ENCODE peak calls at places on chromosomes 7 and 10, in nine cellular contexts. X is H4; D is activated CD8-positive, alpha-beta memory T cell treated with anti-CD3 and anti-CD28 coated beads for 1 hour; B is GM06990; I is RKO; T is T-helper 2 cell; O is fibroblast of the aortic adventitia; G is OCI-M1; Y is HCT116. F is an unnamed sample.

GRCh38 chr7:100066953-100067352 is 14.6 kb downstream of the ZNF3 start:
- DNase-seq in X (no peak), D (no peak), B (no peak), I (no peak), T (no peak), O (no peak), G (no peak), Y (no peak), F (no peak)

GRCh38 chr10:20073164-20073563 is 256.9 kb downstream of the PLXDC2 start:
- DNase-seq in X (no peak), D (no peak), B (no peak), I (no peak), T (no peak), O (no peak), G (no peak), Y (no peak), F (no peak)

GRCh38 chr7:39459606-39460090 is 106.6 kb upstream of the YAE1 start:
- DNase-seq in X (no peak), D (no peak), B (no peak), I (no peak), T (no peak), O (no peak), G (peak), Y (no peak), F (no peak)

GRCh38 chr7:47320296-47320695 is 261.6 kb downstream of the TNS3 start:
- DNase-seq in X (no peak), D (no peak), B (no peak), I (no peak), T (no peak), O (no peak), G (no peak), Y (no peak), F (no peak)

GRCh38 chr7:22563621-22564241 is 63.7 kb upstream of the STEAP1B start:
- DNase-seq in X (peak), D (no peak), B (no peak), I (no peak), T (no peak), O (peak), G (peak), Y (no peak), F (no peak)

GRCh38 chr10:114045071-114045737 is 1.5 kb downstream of the ADRB1 start:
- DNase-seq in X (no peak), D (no peak), B (peak), I (no peak), T (no peak), O (no peak), G (no peak), Y (no peak), F (no peak)

GRCh38 chr10:36817898-36818297 is 307.5 kb upstream of the ANKRD30A start:
- DNase-seq in X (no peak), D (no peak), B (no peak), I (no peak), T (no peak), O (no peak), G (no peak), Y (no peak), F (no peak)

GRCh38 chr7:117612637-117613036 is 132.8 kb downstream of the CFTR start:
- DNase-seq in X (no peak), D (no peak), B (no peak), I (no peak), T (no peak), O (no peak), G (peak), Y (no peak), F (no peak)

GRCh38 chr7:5217396-5217795 is 27.4 kb downstream of the WIPI2 start:
- DNase-seq in X (no peak), D (no peak), B (no peak), I (no peak), T (no peak), O (no peak), G (no peak), Y (no peak), F (no peak)

GRCh38 chr7:45048748-45049147 is 40.0 kb downstream of the NACAD start:
- DNase-seq in X (no peak), D (no peak), B (no peak), I (no peak), T (no peak), O (no peak), G (no peak), Y (no peak), F (no peak)

GRCh38 chr7:77258593-77258992 is 59.0 kb upstream of the FGL2 start:
- DNase-seq in X (no peak), D (no peak), B (no peak), I (no peak), T (no peak), O (no peak), G (no peak), Y (no peak), F (no peak)

GRCh38 chr10:58175990-58176910 is 91.4 kb downstream of the IPMK start:
- DNase-seq in X (no peak), D (no peak), B (no peak), I (peak), T (no peak), O (peak), G (peak), Y (no peak), F (peak)

GRCh38 chr7:78006063-78006755 is 207.6 kb downstream of the PHTF2 start:
- DNase-seq in X (no peak), D (no peak), B (no peak), I (no peak), T (no peak), O (no peak), G (no peak), Y (no peak), F (no peak)

GRCh38 chr7:36312064-36312914 is 77.4 kb upstream of the ANLN start:
- DNase-seq in X (peak), D (no peak), B (no peak), I (no peak), T (peak), O (no peak), G (peak), Y (no peak), F (no peak)

GRCh38 chr10:109067051-109067450 is 856.3 kb downstream of the XPNPEP1 start:
- DNase-seq in X (no peak), D (no peak), B (no peak), I (no peak), T (no peak), O (no peak), G (no peak), Y (no peak), F (no peak)

GRCh38 chr7:19508821-19509220 is 200.0 kb downstream of the POLR1F start:
- DNase-seq in X (peak), D (no peak), B (no peak), I (no peak), T (no peak), O (no peak), G (no peak), Y (no peak), F (no peak)